ENCODE peak calls at places on chromosomes 4 and X, in eight cellular contexts. U, A, O, S, L, E, G and X are unnamed samples.
A peak's percentile ranks its signal among the peaks of the same experiment; 100 is the strongest.

GRCh38 chr4:38046735-38047487 is 86.7 kb downstream of the PTTG2 start:
- DNase-seq in U (no peak), A (no peak), O (no peak), S (no peak), L (no peak), E (peak; percentile 53), G (no peak), X (no peak)

GRCh38 chr4:76998251-76998901 is 48.8 kb downstream of the SEPTIN11 start:
- DNase-seq in U (peak; percentile 32), A (no peak), O (no peak), S (no peak), L (no peak), E (peak; percentile 86), G (no peak), X (no peak)

GRCh38 chr4:113148925-113149324 is 99.5 kb downstream of the ANK2 start:
- DNase-seq in U (no peak), A (no peak), O (no peak), S (no peak), L (no peak), E (no peak), G (no peak), X (no peak)

GRCh38 chr4:100816646-100817045 is 298.8 kb upstream of the EMCN start:
- DNase-seq in U (no peak), A (no peak), O (no peak), S (no peak), L (no peak), E (peak; percentile 45), G (no peak), X (no peak)

GRCh38 chrX:13102636-13103035 is 58.2 kb upstream of the FAM9C start:
- DNase-seq in U (no peak), A (no peak), O (no peak), S (no peak), L (no peak), E (peak; percentile 81), G (no peak), X (no peak)

GRCh38 chr4:1365271-1366178 is 18.5 kb downstream of the UVSSA start:
- DNase-seq in U (peak; percentile 19), A (no peak), O (no peak), S (no peak), L (peak; percentile 45), E (no peak), G (no peak), X (no peak)

GRCh38 chr4:182143086-182143821 is 99.9 kb upstream of the TENM3 start:
- DNase-seq in U (no peak), A (no peak), O (no peak), S (no peak), L (no peak), E (peak; percentile 59), G (no peak), X (no peak)

GRCh38 chr4:3283916-3284315 is 8.9 kb upstream of the RGS12 start:
- DNase-seq in U (no peak), A (no peak), O (no peak), S (no peak), L (no peak), E (no peak), G (no peak), X (no peak)

GRCh38 chr4:164926301-164926700 is 49.3 kb downstream of the APELA start:
- DNase-seq in U (no peak), A (no peak), O (no peak), S (no peak), L (no peak), E (peak; percentile 87), G (no peak), X (no peak)

GRCh38 chrX:3271485-3272186 is 74.8 kb downstream of the MXRA5 start:
- DNase-seq in U (no peak), A (no peak), O (no peak), S (no peak), L (no peak), E (peak; percentile 88), G (peak; percentile 80), X (no peak)

GRCh38 chr4:148454835-148455234 is 12.6 kb upstream of the NR3C2 start:
- DNase-seq in U (no peak), A (no peak), O (no peak), S (no peak), L (no peak), E (no peak), G (no peak), X (no peak)

GRCh38 chr4:142077048-142077447 is 440.7 kb downstream of the IL15 start:
- DNase-seq in U (no peak), A (no peak), O (no peak), S (no peak), L (no peak), E (no peak), G (no peak), X (no peak)

GRCh38 chrX:107654778-107655761 is 26.8 kb downstream of the PRPS1 start:
- DNase-seq in U (peak; percentile 64), A (peak; percentile 63), O (peak; percentile 80), S (peak; percentile 71), L (peak; percentile 17), E (peak; percentile 91), G (no peak), X (peak; percentile 50)